ENCODE peak calls at places on chromosomes 6 and 20, in seven cellular contexts. Q is T follicular helper cell; P is stimulated activated CD4-positive, alpha-beta T cell treated with anti-CD3 and anti-CD28 coated beads, Interleukin-15, amount 100 ng/mL, for 24 hours; T is HT1080; H is A549; X is foreskin fibroblast; W is heart left ventricle. Y is an unnamed sample.

GRCh38 chr6:12557760-12558159 is 158.8 kb upstream of the PHACTR1 start:
- DNase-seq in Q (no peak), P (no peak), T (no peak), H (no peak), X (peak; percentile 16), W (no peak), Y (no peak)

GRCh38 chr6:151690303-151690702 is 117.2 kb upstream of the ESR1 start:
- DNase-seq in Q (no peak), P (no peak), T (peak; percentile 33), H (no peak), X (no peak), W (no peak), Y (peak; percentile 47)

GRCh38 chr20:278181-278580 is 12.4 kb downstream of the C20orf96 start:
- DNase-seq in Q (no peak), P (no peak), T (no peak), H (no peak), X (no peak), W (no peak), Y (no peak)

GRCh38 chr6:14292119-14292518 is 174.5 kb downstream of the CD83 start:
- DNase-seq in Q (no peak), P (no peak), T (no peak), H (no peak), X (no peak), W (no peak), Y (no peak)

GRCh38 chr6:135212935-135213334 is 31.8 kb downstream of the MYB start:
- DNase-seq in Q (no peak), P (peak; percentile 21), T (peak; percentile 18), H (no peak), X (peak; percentile 39), W (no peak), Y (peak; percentile 16)

GRCh38 chr6:127641905-127642304 is 64.9 kb downstream of the C6orf58 start:
- DNase-seq in Q (no peak), P (peak; percentile 3), T (peak; percentile 42), H (peak; percentile 39), X (peak; percentile 24), W (no peak), Y (peak; percentile 26)

GRCh38 chr20:46592580-46593362 is 42.3 kb upstream of the OCSTAMP start:
- DNase-seq in Q (no peak), P (peak; percentile 28), T (no peak), H (peak; percentile 10), X (no peak), W (no peak), Y (no peak)

GRCh38 chr6:116966675-116967576 is 89.9 kb downstream of the RFX6 start:
- DNase-seq in Q (no peak), P (no peak), T (no peak), H (no peak), X (no peak), W (no peak), Y (no peak)